ENCODE peak calls at places on chromosome 5, in nine cellular contexts. E, O, W, C, F, T, X, D and K are unnamed samples.
A peak's percentile ranks its signal among the peaks of the same experiment; 100 is the strongest.

GRCh38 chr5:42217791-42218190 is 205.4 kb upstream of the GHR start:
- DNase-seq in E (no peak), O (no peak), W (no peak), C (no peak), F (no peak), T (no peak), X (no peak), D (no peak), K (no peak)

GRCh38 chr5:145925803-145926202 is 10.6 kb upstream of the SH3RF2 start:
- DNase-seq in E (no peak), O (no peak), W (no peak), C (peak; percentile 80), F (no peak), T (no peak), X (no peak), D (no peak), K (no peak)

GRCh38 chr5:175824621-175825020 is 46.8 kb upstream of the CPLX2 start:
- DNase-seq in E (no peak), O (no peak), W (no peak), C (no peak), F (no peak), T (no peak), X (no peak), D (no peak), K (no peak)

GRCh38 chr5:88692979-88693932 is 189.7 kb downstream of the MEF2C start:
- DNase-seq in E (no peak), O (no peak), W (no peak), C (no peak), F (no peak), T (no peak), X (no peak), D (no peak), K (no peak)

GRCh38 chr5:95995947-95996489 is 34.4 kb upstream of the ELL2 start:
- DNase-seq in E (no peak), O (no peak), W (no peak), C (no peak), F (no peak), T (no peak), X (no peak), D (no peak), K (no peak)

GRCh38 chr5:54207566-54207965 is 102.8 kb downstream of the ARL15 start:
- DNase-seq in E (no peak), O (no peak), W (no peak), C (no peak), F (no peak), T (no peak), X (no peak), D (no peak), K (no peak)

GRCh38 chr5:127957183-127957582 is 126.4 kb upstream of the SLC12A2 start:
- DNase-seq in E (no peak), O (no peak), W (peak; percentile 36), C (peak; percentile 59), F (no peak), T (no peak), X (no peak), D (no peak), K (no peak)

GRCh38 chr5:7875151-7875550 is 6.2 kb downstream of the MTRR start:
- DNase-seq in E (no peak), O (no peak), W (no peak), C (no peak), F (no peak), T (no peak), X (no peak), D (no peak), K (no peak)

GRCh38 chr5:174229068-174229467 is 183.6 kb downstream of the NSG2 start:
- DNase-seq in E (no peak), O (no peak), W (no peak), C (no peak), F (no peak), T (no peak), X (no peak), D (no peak), K (no peak)

GRCh38 chr5:137075163-137075970 is 423.8 kb downstream of the SPOCK1 start:
- DNase-seq in E (peak; percentile 39), O (no peak), W (peak; percentile 90), C (peak; percentile 41), F (peak; percentile 31), T (peak; percentile 4), X (peak; percentile 87), D (peak; percentile 74), K (no peak)

GRCh38 chr5:65199988-65200668 is 281.6 kb downstream of the ADAMTS6 start:
- DNase-seq in E (no peak), O (no peak), W (no peak), C (peak; percentile 75), F (no peak), T (no peak), X (no peak), D (no peak), K (no peak)

GRCh38 chr5:14915291-14915976 is 43.9 kb upstream of the ANKH start:
- DNase-seq in E (no peak), O (no peak), W (peak; percentile 21), C (peak; percentile 37), F (no peak), T (no peak), X (no peak), D (no peak), K (no peak)

GRCh38 chr5:57211039-57211438 is 37.2 kb downstream of the GPBP1 start:
- DNase-seq in E (no peak), O (no peak), W (no peak), C (no peak), F (no peak), T (no peak), X (no peak), D (no peak), K (no peak)

GRCh38 chr5:180599590-180599914 is 8.3 kb upstream of the SCGB3A1 start:
- DNase-seq in E (no peak), O (no peak), W (no peak), C (no peak), F (no peak), T (no peak), X (no peak), D (no peak), K (no peak)

GRCh38 chr5:180598316-180598701 is 7.0 kb upstream of the SCGB3A1 start:
- DNase-seq in E (no peak), O (no peak), W (no peak), C (no peak), F (no peak), T (no peak), X (peak; percentile 2), D (no peak), K (no peak)

GRCh38 chr5:180600554-180601041 is 9.3 kb upstream of the SCGB3A1 start:
- DNase-seq in E (no peak), O (no peak), W (no peak), C (no peak), F (peak; percentile 13), T (no peak), X (peak; percentile 9), D (no peak), K (no peak)

GRCh38 chr5:180599981-180600553 is 8.8 kb upstream of the SCGB3A1 start:
- DNase-seq in E (no peak), O (no peak), W (no peak), C (no peak), F (no peak), T (no peak), X (peak; percentile 10), D (no peak), K (no peak)

DNA sequence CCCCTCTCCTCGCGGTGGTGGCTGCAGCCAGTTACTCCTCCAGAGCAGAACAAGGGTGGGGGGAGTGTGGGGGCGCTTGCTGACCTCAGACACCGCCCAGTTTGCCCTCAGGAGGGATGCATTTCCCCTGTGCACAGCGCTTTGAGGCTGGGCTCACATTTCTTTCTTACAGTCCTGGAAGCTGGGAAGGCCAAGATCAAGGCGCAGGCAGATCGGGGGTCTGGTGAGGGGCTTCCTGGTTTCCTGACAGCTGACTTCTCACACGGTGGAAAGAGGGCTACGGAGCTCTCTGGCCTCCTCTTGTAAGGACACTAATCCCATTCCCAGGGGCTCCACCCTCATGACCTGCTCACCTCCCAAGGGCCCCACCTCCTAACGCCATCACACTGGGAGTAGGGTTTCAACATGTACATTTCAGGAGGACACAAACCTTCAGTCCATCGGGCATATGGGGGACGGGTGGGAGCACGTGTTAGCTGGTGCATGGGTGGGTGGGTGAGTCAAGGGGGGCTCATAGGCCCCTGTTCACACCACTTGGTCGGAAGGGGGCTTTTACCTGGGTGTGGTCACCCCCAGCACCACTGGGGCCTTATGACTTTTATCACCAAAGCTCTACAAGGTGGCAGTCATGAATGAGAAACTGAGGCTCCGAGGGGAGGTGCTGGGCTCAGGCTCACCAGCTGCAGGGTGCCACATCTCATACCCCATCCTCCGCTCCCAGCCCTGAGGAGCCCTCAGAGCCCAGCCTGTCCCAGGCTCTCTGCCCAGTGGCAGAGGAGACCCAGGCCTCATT is 7.7 kb upstream of the SCGB3A1 start:
- DNase-seq in E (no peak), O (no peak), W (no peak), C (no peak), F (no peak), T (no peak), X (peak; percentile 15), D (no peak), K (no peak)
- H3K4me1 ChIP-seq in E (peaks cover 5% of the 10 kb centered on the region), O (no peaks in the 10 kb centered on the region), W (no peaks in the 10 kb centered on the region), C (no peaks in the 10 kb centered on the region), F (no peaks in the 10 kb centered on the region), T (no peaks in the 10 kb centered on the region), X (peaks cover 12% of the 10 kb centered on the region), D (no peaks in the 10 kb centered on the region), K (no peaks in the 10 kb centered on the region)

GRCh38 chr5:39755986-39756385 is 331.2 kb upstream of the DAB2 start:
- DNase-seq in E (no peak), O (no peak), W (peak; percentile 33), C (peak; percentile 93), F (no peak), T (no peak), X (no peak), D (no peak), K (no peak)
- H3K27ac ChIP-seq in E (no peak overlapping the region), O (no peak overlapping the region), W (no peak overlapping the region), C (no peak overlapping the region), F (no peak overlapping the region), T (no peak overlapping the region), X (no peak overlapping the region), D (no peak overlapping the region), K (no peak overlapping the region)

DNA sequence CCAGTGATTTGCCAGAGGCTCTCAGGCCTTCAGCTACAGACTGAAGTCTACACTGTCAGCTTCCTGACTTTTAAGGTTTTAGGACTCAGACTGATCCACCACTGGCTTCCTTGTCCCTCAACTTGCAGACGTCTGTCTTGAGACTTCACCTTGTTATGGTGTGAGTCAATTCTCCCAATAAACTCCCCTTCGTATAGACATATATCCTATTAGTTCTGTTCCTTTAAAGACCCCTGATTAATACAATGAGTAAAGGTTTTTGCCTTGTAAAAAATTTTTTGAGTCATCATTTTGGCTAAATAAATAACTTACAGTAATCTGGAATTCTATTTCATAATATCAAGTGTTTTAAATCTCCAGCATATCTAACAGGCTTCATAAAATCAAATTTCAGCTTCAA is 956.3 kb upstream of the CDH6 start:
- DNase-seq in E (no peak), O (no peak), W (no peak), C (no peak), F (no peak), T (no peak), X (no peak), D (no peak), K (no peak)
- H3K9me3 ChIP-seq in E (no peaks in the 10 kb centered on the region), O (no peaks in the 10 kb centered on the region), W (no peaks in the 10 kb centered on the region), C (no peaks in the 10 kb centered on the region), F (no peaks in the 10 kb centered on the region), T (peaks cover 7% of the 10 kb centered on the region), X (no peaks in the 10 kb centered on the region), D (no peaks in the 10 kb centered on the region), K (no peaks in the 10 kb centered on the region)

DNA sequence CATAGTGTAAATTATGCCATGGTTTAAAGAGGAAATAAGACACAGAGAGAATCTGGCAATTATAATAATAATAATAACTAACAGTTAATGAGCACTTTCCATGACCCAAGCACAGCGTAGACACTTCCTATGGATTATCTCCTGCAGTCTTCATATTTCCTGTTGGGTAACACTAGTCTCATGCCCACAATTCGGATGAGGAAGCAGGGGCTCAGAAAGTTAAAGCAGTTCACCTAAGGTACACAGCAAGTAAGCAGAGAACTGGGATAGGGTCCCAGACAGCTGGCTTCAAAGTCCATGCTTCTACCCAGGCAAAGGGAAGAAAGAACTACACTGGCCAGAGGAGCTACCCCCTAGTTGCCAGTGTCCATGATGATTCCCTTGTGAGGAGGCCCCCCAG is 27.9 kb upstream of the TGFBI start:
- DNase-seq in E (no peak), O (no peak), W (no peak), C (peak; percentile 51), F (no peak), T (no peak), X (no peak), D (no peak), K (no peak)
- H3K4me1 ChIP-seq in E (no peaks in the 10 kb centered on the region), O (no peaks in the 10 kb centered on the region), W (peaks cover 15% of the 10 kb centered on the region), C (no peaks in the 10 kb centered on the region), F (peaks cover 10% of the 10 kb centered on the region), T (no peaks in the 10 kb centered on the region), X (peaks cover 4% of the 10 kb centered on the region), D (no peaks in the 10 kb centered on the region), K (no peaks in the 10 kb centered on the region)